ENCODE peak calls at places on chromosomes 5 and 9, in six cellular contexts. One of them, this sample, is unnamed.

GRCh38 chr9:105681724-105682123 is 12.6 kb upstream of the TMEM38B start:
- DNase-seq in HL-60: no peak
- DNase-seq in activated CD8-positive, alpha-beta T cell treated with anti-CD3 and anti-CD28 coated beads for 36 hours: no peak
- DNase-seq in body of pancreas: no peak
- DNase-seq in cardiac fibroblast: peak; percentile 27
- DNase-seq in brain microvascular endothelial cell: peak; percentile 75
- DNase-seq in this sample: no peak

GRCh38 chr9:119273325-119273904 is 95.8 kb downstream of the BRINP1 start:
- DNase-seq in HL-60: no peak
- DNase-seq in activated CD8-positive, alpha-beta T cell treated with anti-CD3 and anti-CD28 coated beads for 36 hours: no peak
- DNase-seq in body of pancreas: no peak
- DNase-seq in cardiac fibroblast: no peak
- DNase-seq in brain microvascular endothelial cell: no peak
- DNase-seq in this sample: no peak

GRCh38 chr5:81365541-81365940 is 28.4 kb downstream of the ACOT12 start:
- DNase-seq in HL-60: no peak
- DNase-seq in activated CD8-positive, alpha-beta T cell treated with anti-CD3 and anti-CD28 coated beads for 36 hours: no peak
- DNase-seq in body of pancreas: no peak
- DNase-seq in cardiac fibroblast: no peak
- DNase-seq in brain microvascular endothelial cell: no peak
- DNase-seq in this sample: no peak

GRCh38 chr5:122228728-122229392 is 83.2 kb upstream of the SNCAIP start:
- DNase-seq in HL-60: no peak
- DNase-seq in activated CD8-positive, alpha-beta T cell treated with anti-CD3 and anti-CD28 coated beads for 36 hours: no peak
- DNase-seq in body of pancreas: no peak
- DNase-seq in cardiac fibroblast: no peak
- DNase-seq in brain microvascular endothelial cell: no peak
- DNase-seq in this sample: no peak

GRCh38 chr5:17411436-17411835 is 86.6 kb upstream of the TAF11L2 start:
- DNase-seq in HL-60: peak; percentile 56
- DNase-seq in activated CD8-positive, alpha-beta T cell treated with anti-CD3 and anti-CD28 coated beads for 36 hours: no peak
- DNase-seq in body of pancreas: no peak
- DNase-seq in cardiac fibroblast: peak; percentile 5
- DNase-seq in brain microvascular endothelial cell: no peak
- DNase-seq in this sample: no peak

GRCh38 chr5:148912714-148913398 is 86.4 kb downstream of the ADRB2 start:
- DNase-seq in HL-60: no peak
- DNase-seq in activated CD8-positive, alpha-beta T cell treated with anti-CD3 and anti-CD28 coated beads for 36 hours: no peak
- DNase-seq in body of pancreas: no peak
- DNase-seq in cardiac fibroblast: peak; percentile 87
- DNase-seq in brain microvascular endothelial cell: peak; percentile 93
- DNase-seq in this sample: no peak

GRCh38 chr5:83337453-83338035 is 134.0 kb upstream of the VCAN start:
- DNase-seq in HL-60: no peak
- DNase-seq in activated CD8-positive, alpha-beta T cell treated with anti-CD3 and anti-CD28 coated beads for 36 hours: no peak
- DNase-seq in body of pancreas: no peak
- DNase-seq in cardiac fibroblast: peak; percentile 76
- DNase-seq in brain microvascular endothelial cell: peak; percentile 7
- DNase-seq in this sample: no peak

GRCh38 chr9:12880406-12881016 is 105.7 kb downstream of the LURAP1L start:
- DNase-seq in HL-60: no peak
- DNase-seq in activated CD8-positive, alpha-beta T cell treated with anti-CD3 and anti-CD28 coated beads for 36 hours: no peak
- DNase-seq in body of pancreas: no peak
- DNase-seq in cardiac fibroblast: no peak
- DNase-seq in brain microvascular endothelial cell: no peak
- DNase-seq in this sample: no peak

GRCh38 chr5:95843733-95844223 is 21.3 kb upstream of the GLRX start:
- DNase-seq in HL-60: no peak
- DNase-seq in activated CD8-positive, alpha-beta T cell treated with anti-CD3 and anti-CD28 coated beads for 36 hours: no peak
- DNase-seq in body of pancreas: no peak
- DNase-seq in cardiac fibroblast: peak; percentile 93
- DNase-seq in brain microvascular endothelial cell: no peak
- DNase-seq in this sample: no peak

GRCh38 chr5:91133183-91133582 is 249.9 kb downstream of the ARRDC3 start:
- DNase-seq in HL-60: no peak
- DNase-seq in activated CD8-positive, alpha-beta T cell treated with anti-CD3 and anti-CD28 coated beads for 36 hours: no peak
- DNase-seq in body of pancreas: no peak
- DNase-seq in cardiac fibroblast: no peak
- DNase-seq in brain microvascular endothelial cell: no peak
- DNase-seq in this sample: no peak

GRCh38 chr5:173786296-173787187 is 101.6 kb upstream of the CPEB4 start:
- DNase-seq in HL-60: no peak
- DNase-seq in activated CD8-positive, alpha-beta T cell treated with anti-CD3 and anti-CD28 coated beads for 36 hours: peak; percentile 12
- DNase-seq in body of pancreas: no peak
- DNase-seq in cardiac fibroblast: no peak
- DNase-seq in brain microvascular endothelial cell: no peak
- DNase-seq in this sample: no peak

GRCh38 chr9:75626860-75627259 is 263.6 kb upstream of the PCSK5 start:
- DNase-seq in HL-60: peak; percentile 66
- DNase-seq in activated CD8-positive, alpha-beta T cell treated with anti-CD3 and anti-CD28 coated beads for 36 hours: no peak
- DNase-seq in body of pancreas: no peak
- DNase-seq in cardiac fibroblast: no peak
- DNase-seq in brain microvascular endothelial cell: no peak
- DNase-seq in this sample: no peak

GRCh38 chr5:133675376-133676154 is 63.2 kb upstream of the FSTL4 start:
- DNase-seq in HL-60: no peak
- DNase-seq in activated CD8-positive, alpha-beta T cell treated with anti-CD3 and anti-CD28 coated beads for 36 hours: no peak
- DNase-seq in body of pancreas: no peak
- DNase-seq in cardiac fibroblast: no peak
- DNase-seq in brain microvascular endothelial cell: no peak
- DNase-seq in this sample: peak; percentile 32

GRCh38 chr9:129656795-129657390 is 8.6 kb upstream of the PRRX2 start:
- DNase-seq in HL-60: no peak
- DNase-seq in activated CD8-positive, alpha-beta T cell treated with anti-CD3 and anti-CD28 coated beads for 36 hours: no peak
- DNase-seq in body of pancreas: no peak
- DNase-seq in cardiac fibroblast: no peak
- DNase-seq in brain microvascular endothelial cell: peak; percentile 79
- DNase-seq in this sample: no peak

GRCh38 chr5:150516011-150516410 is 8.1 kb downstream of the NDST1 start:
- DNase-seq in HL-60: no peak
- DNase-seq in activated CD8-positive, alpha-beta T cell treated with anti-CD3 and anti-CD28 coated beads for 36 hours: no peak
- DNase-seq in body of pancreas: peak; percentile 74
- DNase-seq in cardiac fibroblast: peak; percentile 81
- DNase-seq in brain microvascular endothelial cell: peak; percentile 66
- DNase-seq in this sample: no peak

GRCh38 chr9:78292716-78293497 is 4.0 kb upstream of the PSAT1 start:
- DNase-seq in HL-60: no peak
- DNase-seq in activated CD8-positive, alpha-beta T cell treated with anti-CD3 and anti-CD28 coated beads for 36 hours: peak; percentile 75
- DNase-seq in body of pancreas: no peak
- DNase-seq in cardiac fibroblast: no peak
- DNase-seq in brain microvascular endothelial cell: no peak
- DNase-seq in this sample: peak; percentile 31

GRCh38 chr9:130682490-130683121 is 11.0 kb upstream of the EXOSC2 start:
- DNase-seq in HL-60: no peak
- DNase-seq in activated CD8-positive, alpha-beta T cell treated with anti-CD3 and anti-CD28 coated beads for 36 hours: peak; percentile 70
- DNase-seq in body of pancreas: peak; percentile 86
- DNase-seq in cardiac fibroblast: peak; percentile 81
- DNase-seq in brain microvascular endothelial cell: peak; percentile 42
- DNase-seq in this sample: no peak
- TF ChIP-seq CTCF in HL-60: peak; percentile 6
- TF ChIP-seq CTCF in activated CD8-positive, alpha-beta T cell treated with anti-CD3 and anti-CD28 coated beads for 36 hours: peak; percentile 95
- TF ChIP-seq CTCF in body of pancreas: peak; percentile 88
- TF ChIP-seq CTCF in cardiac fibroblast: peak; percentile 83
- TF ChIP-seq CTCF in brain microvascular endothelial cell: peak; percentile 87
- TF ChIP-seq CTCF in this sample: peak; percentile 95

GRCh38 chr5:10227396-10227795 is 22.3 kb downstream of the ATPSCKMT start:
- DNase-seq in HL-60: no peak
- DNase-seq in activated CD8-positive, alpha-beta T cell treated with anti-CD3 and anti-CD28 coated beads for 36 hours: no peak
- DNase-seq in body of pancreas: no peak
- DNase-seq in cardiac fibroblast: no peak
- DNase-seq in brain microvascular endothelial cell: peak; percentile 78
- DNase-seq in this sample: no peak

GRCh38 chr5:10228288-10228687 is 21.4 kb downstream of the ATPSCKMT start:
- DNase-seq in HL-60: no peak
- DNase-seq in activated CD8-positive, alpha-beta T cell treated with anti-CD3 and anti-CD28 coated beads for 36 hours: no peak
- DNase-seq in body of pancreas: no peak
- DNase-seq in cardiac fibroblast: no peak
- DNase-seq in brain microvascular endothelial cell: no peak
- DNase-seq in this sample: no peak

GRCh38 chr5:10233011-10233410 is 16.7 kb downstream of the ATPSCKMT start:
- DNase-seq in HL-60: no peak
- DNase-seq in activated CD8-positive, alpha-beta T cell treated with anti-CD3 and anti-CD28 coated beads for 36 hours: no peak
- DNase-seq in body of pancreas: no peak
- DNase-seq in cardiac fibroblast: no peak
- DNase-seq in brain microvascular endothelial cell: no peak
- DNase-seq in this sample: peak; percentile 25

GRCh38 chr5:10232386-10232785 is 17.3 kb downstream of the ATPSCKMT start:
- DNase-seq in HL-60: no peak
- DNase-seq in activated CD8-positive, alpha-beta T cell treated with anti-CD3 and anti-CD28 coated beads for 36 hours: no peak
- DNase-seq in body of pancreas: no peak
- DNase-seq in cardiac fibroblast: no peak
- DNase-seq in brain microvascular endothelial cell: no peak
- DNase-seq in this sample: peak; percentile 31

DNA sequence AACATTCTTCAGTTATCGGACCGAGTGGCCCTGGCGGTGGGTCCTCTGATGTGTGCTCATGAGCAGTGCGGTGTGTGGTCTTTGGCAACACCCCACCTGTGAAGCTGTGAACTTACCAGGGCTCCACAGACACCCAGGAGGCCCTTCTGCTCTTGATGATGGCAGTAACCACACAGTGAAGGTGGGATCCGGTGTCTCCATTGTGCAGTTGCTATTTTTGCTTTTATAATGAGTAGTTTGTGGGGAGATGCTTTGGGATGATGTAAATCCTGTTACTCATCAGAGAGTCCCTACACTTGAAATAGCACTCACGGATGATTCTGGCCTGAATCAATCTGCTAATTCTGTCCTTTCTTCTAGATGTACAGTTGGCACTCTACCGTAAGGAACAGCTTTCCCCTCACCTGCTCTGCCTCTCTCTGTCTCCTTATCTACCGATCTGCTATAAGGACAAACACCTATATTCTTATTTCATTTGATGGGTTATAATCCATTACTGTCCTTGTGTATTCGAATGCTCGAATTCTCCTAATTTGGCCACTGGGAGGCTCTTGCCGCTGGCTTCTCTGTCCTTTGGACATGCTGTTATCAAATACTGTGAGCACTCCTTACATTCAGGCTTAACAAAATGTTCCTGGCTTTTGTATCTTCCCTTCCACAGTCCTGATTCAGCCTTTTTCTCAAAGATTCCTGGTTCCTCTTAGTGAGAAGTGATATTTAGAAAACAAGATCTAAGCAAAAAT is 20.2 kb downstream of the ATPSCKMT start:
- DNase-seq in HL-60: no peak
- DNase-seq in activated CD8-positive, alpha-beta T cell treated with anti-CD3 and anti-CD28 coated beads for 36 hours: no peak
- DNase-seq in body of pancreas: no peak
- DNase-seq in cardiac fibroblast: peak; percentile 25
- DNase-seq in brain microvascular endothelial cell: peak; percentile 92
- DNase-seq in this sample: no peak
- TF ChIP-seq CTCF in HL-60: no peak
- TF ChIP-seq CTCF in activated CD8-positive, alpha-beta T cell treated with anti-CD3 and anti-CD28 coated beads for 36 hours: no peak
- TF ChIP-seq CTCF in body of pancreas: no peak
- TF ChIP-seq CTCF in cardiac fibroblast: peak; percentile 36
- TF ChIP-seq CTCF in brain microvascular endothelial cell: peak; percentile 62
- TF ChIP-seq CTCF in this sample: peak; percentile 32

GRCh38 chr9:135347461-135347860 is 132.1 kb upstream of the PPP1R26 start:
- DNase-seq in HL-60: no peak
- DNase-seq in activated CD8-positive, alpha-beta T cell treated with anti-CD3 and anti-CD28 coated beads for 36 hours: no peak
- DNase-seq in body of pancreas: no peak
- DNase-seq in cardiac fibroblast: no peak
- DNase-seq in brain microvascular endothelial cell: no peak
- DNase-seq in this sample: no peak
- TF ChIP-seq CTCF in HL-60: no peak
- TF ChIP-seq CTCF in activated CD8-positive, alpha-beta T cell treated with anti-CD3 and anti-CD28 coated beads for 36 hours: no peak
- TF ChIP-seq CTCF in body of pancreas: no peak
- TF ChIP-seq CTCF in cardiac fibroblast: no peak
- TF ChIP-seq CTCF in brain microvascular endothelial cell: no peak
- TF ChIP-seq CTCF in this sample: no peak

DNA sequence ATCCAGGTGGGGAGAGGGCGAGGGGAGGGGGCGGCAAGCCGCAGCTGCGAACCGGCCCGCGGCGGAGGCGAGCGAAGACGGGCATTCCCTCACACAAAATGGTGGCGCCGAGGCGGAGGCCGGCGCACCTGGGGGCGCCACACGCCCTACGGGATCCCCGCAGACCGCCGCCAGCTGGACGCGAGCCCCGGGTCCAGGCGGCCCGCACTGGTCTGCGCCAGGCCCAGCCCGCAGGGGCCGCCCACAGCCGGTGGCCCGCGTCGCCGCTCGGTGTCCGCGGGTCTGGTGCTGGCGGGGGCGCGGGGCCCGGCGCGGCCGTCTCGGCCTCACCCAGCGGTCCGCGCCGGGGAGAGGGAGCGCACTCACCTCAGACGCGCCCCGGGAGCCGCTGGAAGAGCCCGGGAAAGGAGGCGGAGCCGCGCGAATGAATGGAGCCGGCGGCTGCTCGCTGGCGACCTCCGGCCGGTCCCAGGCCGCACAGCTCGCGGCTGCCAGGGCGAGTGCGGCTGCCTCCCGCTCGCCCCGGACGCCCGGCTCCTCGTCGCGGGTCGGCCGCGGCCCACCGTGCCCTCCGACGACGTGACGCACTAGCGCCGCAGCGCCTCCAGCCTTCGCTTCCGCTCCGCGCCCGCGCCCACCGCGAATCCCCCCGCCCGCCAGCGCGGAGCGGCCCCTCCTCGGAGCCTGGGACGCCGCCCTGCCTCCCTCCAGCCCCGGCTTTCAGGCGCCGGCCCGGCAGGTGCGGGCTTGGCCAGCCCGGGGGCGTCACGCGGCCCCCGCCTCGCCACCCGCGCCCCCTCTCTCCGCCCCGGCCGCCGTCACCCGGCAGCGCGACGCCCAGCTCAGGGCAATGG is at the start of gene FAM169A:
- DNase-seq in HL-60: no peak
- DNase-seq in activated CD8-positive, alpha-beta T cell treated with anti-CD3 and anti-CD28 coated beads for 36 hours: peak; percentile 50
- DNase-seq in body of pancreas: peak; percentile 28
- DNase-seq in cardiac fibroblast: peak; percentile 25
- DNase-seq in brain microvascular endothelial cell: no peak
- DNase-seq in this sample: peak; percentile 75
- TF ChIP-seq CTCF in HL-60: no peak
- TF ChIP-seq CTCF in activated CD8-positive, alpha-beta T cell treated with anti-CD3 and anti-CD28 coated beads for 36 hours: no peak
- TF ChIP-seq CTCF in body of pancreas: no peak
- TF ChIP-seq CTCF in cardiac fibroblast: no peak
- TF ChIP-seq CTCF in brain microvascular endothelial cell: no peak
- TF ChIP-seq CTCF in this sample: no peak